ENCODE peak calls at places on chromosomes 12 and 14, in seven cellular contexts. L, V, R, I, H, T and A are unnamed samples.

GRCh38 chr12:127263621-127264020 is 1003.3 kb upstream of the TMEM132C start:
- DNase-seq in L (no peak), V (no peak), R (no peak), I (no peak), H (no peak), T (no peak), A (no peak)

GRCh38 chr14:49679271-49679670 is 8.7 kb downstream of the POLE2 start:
- DNase-seq in L (no peak), V (no peak), R (no peak), I (no peak), H (no peak), T (no peak), A (no peak)

GRCh38 chr12:85681333-85681732 is 154.9 kb downstream of the RASSF9 start:
- DNase-seq in L (no peak), V (no peak), R (no peak), I (no peak), H (no peak), T (no peak), A (no peak)

GRCh38 chr14:74507796-74508195 is 14.2 kb downstream of the ISCA2 start:
- DNase-seq in L (no peak), V (no peak), R (no peak), I (no peak), H (peak), T (no peak), A (no peak)

GRCh38 chr12:91948504-91948903 is 197.1 kb downstream of the BTG1 start:
- DNase-seq in L (no peak), V (no peak), R (no peak), I (no peak), H (no peak), T (no peak), A (no peak)

GRCh38 chr12:100190013-100190394 is 10.6 kb upstream of the ACTR6 start:
- DNase-seq in L (no peak), V (no peak), R (no peak), I (no peak), H (no peak), T (no peak), A (no peak)

GRCh38 chr12:109870648-109871047 is 9.7 kb downstream of the GLTP start:
- DNase-seq in L (no peak), V (no peak), R (no peak), I (no peak), H (no peak), T (no peak), A (no peak)

GRCh38 chr14:75334191-75335051 is 55.8 kb downstream of the FOS start:
- DNase-seq in L (no peak), V (peak), R (peak), I (peak), H (peak), T (no peak), A (no peak)

GRCh38 chr12:56243731-56244181 is 13.9 kb downstream of the SLC39A5 start:
- DNase-seq in L (peak), V (no peak), R (peak), I (peak), H (no peak), T (no peak), A (no peak)

GRCh38 chr12:100138048-100138907 is 4.4 kb downstream of the BLTP3B start:
- DNase-seq in L (peak), V (peak), R (no peak), I (peak), H (no peak), T (no peak), A (peak)

GRCh38 chr12:7091660-7092228 is 501 bp downstream of the C1R start:
- DNase-seq in L (no peak), V (no peak), R (no peak), I (no peak), H (peak), T (no peak), A (no peak)

GRCh38 chr12:112768278-112768677 is 23.3 kb upstream of the RPH3A start:
- DNase-seq in L (no peak), V (no peak), R (no peak), I (no peak), H (no peak), T (no peak), A (no peak)

GRCh38 chr12:98578392-98578791 is 15.1 kb upstream of the SLC25A3 start:
- DNase-seq in L (no peak), V (no peak), R (no peak), I (no peak), H (no peak), T (no peak), A (no peak)

GRCh38 chr14:64970776-64971451 is 1.2 kb downstream of the RAB15 start:
- DNase-seq in L (peak), V (no peak), R (no peak), I (no peak), H (no peak), T (no peak), A (no peak)

GRCh38 chr14:34536951-34537676 is 2.4 kb downstream of the EAPP start:
- DNase-seq in L (no peak), V (no peak), R (no peak), I (no peak), H (no peak), T (no peak), A (peak)

GRCh38 chr14:47276931-47277330 is 398.5 kb downstream of the MDGA2 start:
- DNase-seq in L (no peak), V (no peak), R (no peak), I (no peak), H (no peak), T (no peak), A (no peak)

GRCh38 chr12:2960432-2960956 is 1.3 kb downstream of the TEAD4 start:
- DNase-seq in L (no peak), V (no peak), R (no peak), I (peak), H (no peak), T (no peak), A (peak)

GRCh38 chr14:58947816-58948440 is 240.5 kb upstream of the DAAM1 start:
- DNase-seq in L (peak), V (no peak), R (no peak), I (peak), H (no peak), T (no peak), A (no peak)

GRCh38 chr12:49864817-49865090 is 21.8 kb upstream of the BCDIN3D start:
- DNase-seq in L (no peak), V (no peak), R (no peak), I (no peak), H (no peak), T (no peak), A (no peak)

GRCh38 chr12:49537709-49538601 is 875 bp upstream of the KCNH3 start:
- DNase-seq in L (peak), V (peak), R (no peak), I (no peak), H (no peak), T (no peak), A (no peak)

GRCh38 chr14:102988054-102988453 is 65.6 kb downstream of the AMN start:
- DNase-seq in L (no peak), V (no peak), R (no peak), I (peak), H (no peak), T (no peak), A (no peak)

GRCh38 chr12:2264622-2265306 is 212.0 kb downstream of the CACNA1C start:
- DNase-seq in L (no peak), V (no peak), R (no peak), I (peak), H (no peak), T (no peak), A (peak)

GRCh38 chr14:56581041-56581727 is 1.6 kb downstream of the TMEM260 start:
- DNase-seq in L (no peak), V (no peak), R (no peak), I (no peak), H (no peak), T (no peak), A (no peak)

GRCh38 chr14:23910081-23910875 is 43.3 kb upstream of the DHRS4 start:
- DNase-seq in L (peak), V (no peak), R (peak), I (peak), H (no peak), T (no peak), A (peak)

GRCh38 chr12:131949431-131950181 is at the start of gene EP400:
- DNase-seq in L (peak), V (peak), R (peak), I (peak), H (peak), T (peak), A (peak)
- TF ChIP-seq CTCF in L (peak), V (peak), R (peak), I (peak), H (peak), T (peak), A (no peak)

GRCh38 chr14:72920008-72920407 is 6.3 kb upstream of the DCAF4 start:
- DNase-seq in L (no peak), V (no peak), R (no peak), I (no peak), H (no peak), T (no peak), A (no peak)
- TF ChIP-seq CTCF in L (peak), V (no peak), R (peak), I (no peak), H (no peak), T (no peak), A (peak)

GRCh38 chr12:117390866-117391265 is 29.4 kb upstream of the NOS1 start:
- DNase-seq in L (no peak), V (no peak), R (no peak), I (no peak), H (no peak), T (no peak), A (no peak)

GRCh38 chr12:117400912-117401311 is 39.5 kb upstream of the NOS1 start:
- DNase-seq in L (no peak), V (no peak), R (no peak), I (no peak), H (no peak), T (no peak), A (no peak)

GRCh38 chr12:117394491-117394890 is 33.1 kb upstream of the NOS1 start:
- DNase-seq in L (no peak), V (no peak), R (no peak), I (no peak), H (no peak), T (no peak), A (no peak)

GRCh38 chr12:117393656-117394055 is 32.2 kb upstream of the NOS1 start:
- DNase-seq in L (no peak), V (no peak), R (no peak), I (no peak), H (no peak), T (no peak), A (no peak)

GRCh38 chr12:117395766-117396165 is 34.3 kb upstream of the NOS1 start:
- DNase-seq in L (no peak), V (no peak), R (no peak), I (no peak), H (no peak), T (no peak), A (no peak)
- TF ChIP-seq CTCF in L (no peak), V (no peak), R (no peak), I (no peak), H (no peak), T (no peak), A (no peak)

GRCh38 chr12:105204916-105205315 is 31.1 kb downstream of the APPL2 start:
- DNase-seq in L (no peak), V (no peak), R (no peak), I (no peak), H (no peak), T (no peak), A (peak)
- TF ChIP-seq CTCF in L (no peak), V (no peak), R (no peak), I (no peak), H (no peak), T (no peak), A (no peak)

GRCh38 chr12:115166698-115167315 is 482.8 kb upstream of the TBX3 start:
- DNase-seq in L (no peak), V (no peak), R (no peak), I (peak), H (no peak), T (no peak), A (peak)
- TF ChIP-seq CTCF in L (peak), V (no peak), R (peak), I (peak), H (no peak), T (no peak), A (peak)

DNA sequence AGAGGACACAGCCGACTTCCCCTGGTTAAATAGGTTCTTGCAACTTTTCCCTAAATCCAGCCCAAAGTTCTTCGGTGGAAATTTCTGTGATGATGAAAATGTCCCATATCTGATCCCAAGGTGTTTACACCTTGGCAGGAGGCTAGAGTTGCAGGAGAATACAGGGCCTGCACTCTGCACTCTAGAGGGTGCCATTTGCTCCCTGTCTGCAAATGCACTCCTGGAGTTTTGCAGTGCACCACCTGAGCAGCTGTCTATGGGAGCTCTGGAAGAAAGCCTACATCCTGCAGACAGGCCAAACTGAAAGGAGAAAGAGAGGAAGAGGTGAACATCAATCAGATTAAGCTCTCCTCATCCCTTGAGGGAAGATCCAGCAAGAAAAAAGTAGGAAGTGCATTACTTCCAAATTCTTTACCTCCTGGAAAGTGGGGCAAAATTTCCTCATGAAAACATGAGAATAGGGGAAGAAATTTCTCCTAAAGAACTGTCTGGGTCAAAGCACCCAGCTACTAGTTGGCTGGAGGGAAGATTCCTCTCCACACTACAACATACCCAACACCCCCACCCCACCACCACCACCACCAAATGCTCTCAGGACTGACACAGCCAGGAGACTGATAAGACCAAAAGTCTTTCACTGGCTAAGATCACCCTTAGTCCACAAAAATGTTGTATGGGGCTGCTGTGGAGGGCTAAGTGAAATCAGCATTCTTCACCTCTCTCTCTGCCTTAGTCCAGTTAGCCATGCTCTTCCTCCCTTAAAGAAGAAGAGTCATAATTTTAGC is 106.4 kb downstream of the NUAK1 start:
- DNase-seq in L (no peak), V (no peak), R (no peak), I (no peak), H (no peak), T (no peak), A (peak)
- TF ChIP-seq CTCF in L (peak), V (no peak), R (no peak), I (no peak), H (no peak), T (no peak), A (peak)

DNA sequence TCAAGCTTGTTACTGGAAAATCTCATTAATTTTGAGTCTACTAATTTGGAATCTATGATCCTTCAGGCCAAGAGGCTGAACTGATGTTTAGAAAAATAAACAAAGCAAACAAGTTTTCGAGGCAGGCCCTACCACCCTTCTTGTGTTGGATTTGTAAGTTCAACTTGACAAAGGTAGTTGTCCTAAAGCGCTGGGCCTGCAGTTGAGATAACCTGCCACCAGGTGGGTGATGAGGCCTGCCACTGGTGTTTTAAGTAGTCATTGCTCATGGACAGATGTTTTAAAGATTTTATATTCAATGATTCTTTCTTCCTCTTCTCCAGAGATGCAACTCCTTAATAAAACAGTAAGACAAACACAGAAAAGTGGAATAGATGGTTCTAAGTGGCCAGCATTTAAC is 19.4 kb downstream of the ACVRL1 start:
- DNase-seq in L (peak), V (peak), R (peak), I (peak), H (no peak), T (no peak), A (peak)
- TF ChIP-seq CTCF in L (peak), V (peak), R (peak), I (peak), H (peak), T (no peak), A (peak)

GRCh38 chr14:67133595-67134441 is 55.4 kb upstream of the GARIN2 start:
- DNase-seq in L (no peak), V (no peak), R (no peak), I (no peak), H (no peak), T (no peak), A (no peak)
- TF ChIP-seq CTCF in L (no peak), V (no peak), R (no peak), I (no peak), H (no peak), T (no peak), A (no peak)